ENCODE peak calls at places on chromosomes 5 and 9, in four cellular contexts. One of them, this sample, is unnamed.

GRCh38 chr9:7976167-7976755 is 176.7 kb upstream of the DMAC1 start:
- DNase-seq in cardiac muscle cell: no peak
- DNase-seq in A549: no peak
- DNase-seq in suprapubic skin: no peak
- DNase-seq in this sample: no peak

GRCh38 chr5:127070243-127070642 is 3.1 kb downstream of the C5orf63 start:
- DNase-seq in cardiac muscle cell: no peak
- DNase-seq in A549: no peak
- DNase-seq in suprapubic skin: no peak
- DNase-seq in this sample: no peak

GRCh38 chr5:56734066-56734766 is 81.1 kb upstream of the MAP3K1 start:
- DNase-seq in cardiac muscle cell: no peak
- DNase-seq in A549: no peak
- DNase-seq in suprapubic skin: no peak
- DNase-seq in this sample: no peak

GRCh38 chr5:138708761-138709160 is 44.5 kb upstream of the CTNNA1 start:
- DNase-seq in cardiac muscle cell: no peak
- DNase-seq in A549: no peak
- DNase-seq in suprapubic skin: no peak
- DNase-seq in this sample: no peak

GRCh38 chr5:142012186-142012785 is 541 bp downstream of the GNPDA1 start:
- DNase-seq in cardiac muscle cell: peak
- DNase-seq in A549: peak
- DNase-seq in suprapubic skin: peak
- DNase-seq in this sample: no peak

GRCh38 chr5:173330151-173330855 is 2.1 kb upstream of the STC2 start:
- DNase-seq in cardiac muscle cell: no peak
- DNase-seq in A549: no peak
- DNase-seq in suprapubic skin: no peak
- DNase-seq in this sample: no peak

GRCh38 chr5:42583322-42583721 is 160.1 kb downstream of the GHR start:
- DNase-seq in cardiac muscle cell: peak
- DNase-seq in A549: peak
- DNase-seq in suprapubic skin: no peak
- DNase-seq in this sample: no peak

GRCh38 chr5:111254613-111255012 is 30.4 kb downstream of the CAMK4 start:
- DNase-seq in cardiac muscle cell: peak
- DNase-seq in A549: no peak
- DNase-seq in suprapubic skin: no peak
- DNase-seq in this sample: no peak

GRCh38 chr5:125630260-125630659 is 792.9 kb upstream of the GRAMD2B start:
- DNase-seq in cardiac muscle cell: no peak
- DNase-seq in A549: no peak
- DNase-seq in suprapubic skin: no peak
- DNase-seq in this sample: no peak

GRCh38 chr5:42876375-42876844 is 64.7 kb upstream of the SELENOP start:
- DNase-seq in cardiac muscle cell: peak
- DNase-seq in A549: no peak
- DNase-seq in suprapubic skin: no peak
- DNase-seq in this sample: no peak

GRCh38 chr9:136950656-136951030 is 1.4 kb upstream of the LCN12 start:
- DNase-seq in cardiac muscle cell: no peak
- DNase-seq in A549: no peak
- DNase-seq in suprapubic skin: no peak
- DNase-seq in this sample: no peak

GRCh38 chr5:137696481-137696880 is 39.4 kb downstream of the KLHL3 start:
- DNase-seq in cardiac muscle cell: peak
- DNase-seq in A549: no peak
- DNase-seq in suprapubic skin: no peak
- DNase-seq in this sample: no peak

GRCh38 chr5:100311811-100312210 is 223.4 kb upstream of the FAM174A start:
- DNase-seq in cardiac muscle cell: no peak
- DNase-seq in A549: peak
- DNase-seq in suprapubic skin: no peak
- DNase-seq in this sample: no peak
- TF ChIP-seq CTCF in cardiac muscle cell: no peak
- TF ChIP-seq CTCF in A549: no peak
- TF ChIP-seq CTCF in suprapubic skin: no peak
- TF ChIP-seq CTCF in this sample: peak

DNA sequence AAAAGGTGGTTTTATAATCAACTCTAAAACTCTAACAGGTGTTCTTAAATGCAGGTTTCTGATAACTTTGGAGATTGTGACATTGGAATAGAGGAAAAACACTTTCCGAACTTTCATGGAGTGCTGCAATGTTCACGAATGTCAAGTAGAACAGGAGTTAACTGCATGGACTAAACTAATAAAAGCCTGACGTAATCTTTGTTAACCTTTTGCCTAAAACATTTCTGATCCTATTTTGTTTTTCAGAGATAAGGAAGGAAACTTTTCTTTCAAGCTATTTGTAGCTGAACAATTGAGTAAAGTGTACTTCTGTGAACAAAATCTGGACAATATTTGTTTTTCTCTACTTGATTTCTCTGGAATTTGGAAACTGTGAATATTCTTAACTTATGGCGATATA is 154.5 kb downstream of the NXNL2 start:
- DNase-seq in cardiac muscle cell: no peak
- DNase-seq in A549: no peak
- DNase-seq in suprapubic skin: no peak
- DNase-seq in this sample: no peak
- TF ChIP-seq CTCF in cardiac muscle cell: no peak
- TF ChIP-seq CTCF in A549: no peak
- TF ChIP-seq CTCF in suprapubic skin: no peak
- TF ChIP-seq CTCF in this sample: no peak

DNA sequence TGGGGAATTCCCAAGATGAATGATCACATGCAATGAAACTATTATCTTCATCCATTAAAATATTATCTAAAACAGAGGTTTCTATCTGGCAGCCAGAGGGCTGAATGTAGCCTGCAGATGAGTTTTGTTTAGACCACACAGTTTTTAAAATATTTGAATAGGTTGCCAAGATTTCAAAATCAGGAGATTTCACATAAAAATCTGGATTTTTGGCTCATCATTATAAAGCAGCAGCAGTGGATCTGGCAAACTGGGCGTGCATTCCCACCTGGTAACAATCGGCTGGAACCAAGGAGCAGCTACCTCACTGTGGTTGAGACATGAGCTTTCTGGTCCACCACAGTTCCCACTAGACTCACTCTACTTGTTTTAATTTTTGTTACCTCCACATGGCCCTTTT is 155.1 kb downstream of the BNC2 start:
- DNase-seq in cardiac muscle cell: peak
- DNase-seq in A549: no peak
- DNase-seq in suprapubic skin: no peak
- DNase-seq in this sample: no peak
- TF ChIP-seq CTCF in cardiac muscle cell: no peak
- TF ChIP-seq CTCF in A549: no peak
- TF ChIP-seq CTCF in suprapubic skin: no peak
- TF ChIP-seq CTCF in this sample: no peak

GRCh38 chr5:148848378-148849031 is 22.1 kb downstream of the ADRB2 start:
- DNase-seq in cardiac muscle cell: no peak
- DNase-seq in A549: no peak
- DNase-seq in suprapubic skin: no peak
- DNase-seq in this sample: no peak
- TF ChIP-seq CTCF in cardiac muscle cell: no peak
- TF ChIP-seq CTCF in A549: no peak
- TF ChIP-seq CTCF in suprapubic skin: no peak
- TF ChIP-seq CTCF in this sample: no peak

DNA sequence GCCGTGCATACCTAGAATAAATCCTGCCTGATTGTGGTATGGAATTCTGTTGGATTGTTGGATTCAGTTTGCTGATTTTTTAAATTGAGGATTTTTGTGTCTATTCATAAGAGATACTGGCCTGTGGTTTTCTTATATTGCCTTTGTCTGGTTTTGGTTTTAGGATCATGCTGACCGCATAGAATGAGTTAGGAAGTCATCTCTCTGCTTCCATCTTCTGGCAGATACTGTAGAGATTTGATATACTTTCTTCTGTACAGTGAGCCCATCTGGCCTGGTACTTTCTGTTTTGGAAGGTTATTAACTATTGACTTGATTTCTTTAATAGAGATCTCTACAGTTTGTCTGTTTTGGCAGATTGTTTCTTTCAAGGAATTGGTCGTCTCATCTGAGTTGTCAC is 14.7 kb downstream of the CEP72 start:
- DNase-seq in cardiac muscle cell: peak
- DNase-seq in A549: no peak
- DNase-seq in suprapubic skin: no peak
- DNase-seq in this sample: no peak
- TF ChIP-seq CTCF in cardiac muscle cell: no peak
- TF ChIP-seq CTCF in A549: no peak
- TF ChIP-seq CTCF in suprapubic skin: no peak
- TF ChIP-seq CTCF in this sample: no peak

GRCh38 chr9:21803674-21804048 is 1.2 kb downstream of the MTAP start:
- DNase-seq in cardiac muscle cell: peak
- DNase-seq in A549: no peak
- DNase-seq in suprapubic skin: no peak
- DNase-seq in this sample: no peak
- TF ChIP-seq CTCF in cardiac muscle cell: no peak
- TF ChIP-seq CTCF in A549: no peak
- TF ChIP-seq CTCF in suprapubic skin: no peak
- TF ChIP-seq CTCF in this sample: no peak

GRCh38 chr5:169149317-169149716 is 151.6 kb downstream of the SLIT3 start:
- DNase-seq in cardiac muscle cell: no peak
- DNase-seq in A549: peak
- DNase-seq in suprapubic skin: no peak
- DNase-seq in this sample: no peak
- TF ChIP-seq CTCF in cardiac muscle cell: peak
- TF ChIP-seq CTCF in A549: peak
- TF ChIP-seq CTCF in suprapubic skin: no peak
- TF ChIP-seq CTCF in this sample: peak

This sample was measured in type B pancreatic cell.